ENCODE peak calls at places on chromosomes 16 and 17, in six cellular contexts. U, Z, T, B, E and K are unnamed samples.

GRCh38 chr16:85785927-85786326 is 13.4 kb downstream of the EMC8 start:
- DNase-seq in U (no peak), Z (no peak), T (no peak), B (no peak), E (no peak), K (no peak)

GRCh38 chr17:7719661-7720060 is 2.1 kb downstream of the DNAH2 start:
- DNase-seq in U (no peak), Z (no peak), T (no peak), B (no peak), E (no peak), K (no peak)

GRCh38 chr17:19713901-19714361 is 2.5 kb downstream of the SLC47A2 start:
- DNase-seq in U (no peak), Z (no peak), T (no peak), B (no peak), E (no peak), K (no peak)

GRCh38 chr16:56851671-56852400 is 13.2 kb upstream of the SLC12A3 start:
- DNase-seq in U (no peak), Z (peak; percentile 35), T (peak; percentile 28), B (no peak), E (peak; percentile 22), K (peak; percentile 43)

GRCh38 chr17:2237521-2237921 is 66.1 kb downstream of the SMG6 start:
- DNase-seq in U (no peak), Z (no peak), T (no peak), B (no peak), E (peak; percentile 71), K (no peak)

GRCh38 chr17:47847341-47848197 is 3.4 kb downstream of the SP6 start:
- DNase-seq in U (no peak), Z (no peak), T (no peak), B (no peak), E (no peak), K (no peak)

GRCh38 chr17:42116705-42117396 is 4.3 kb downstream of the KAT2A start:
- DNase-seq in U (peak; percentile 86), Z (peak; percentile 85), T (peak; percentile 63), B (no peak), E (peak; percentile 76), K (peak; percentile 80)

GRCh38 chr16:88951989-88952388 is 25.0 kb downstream of the CBFA2T3 start:
- DNase-seq in U (no peak), Z (no peak), T (no peak), B (no peak), E (no peak), K (no peak)

GRCh38 chr17:39231587-39232551 is 6.1 kb upstream of the STAC2 start:
- DNase-seq in U (peak; percentile 76), Z (no peak), T (peak; percentile 80), B (no peak), E (peak; percentile 26), K (peak; percentile 99)

GRCh38 chr17:19263621-19264010 is 26.4 kb downstream of the EPN2 start:
- DNase-seq in U (no peak), Z (no peak), T (no peak), B (no peak), E (peak; percentile 91), K (no peak)

GRCh38 chr16:1028056-1028455 is 44.5 kb upstream of the SSTR5 start:
- DNase-seq in U (no peak), Z (no peak), T (no peak), B (no peak), E (no peak), K (no peak)

GRCh38 chr17:55117063-55117611 is 147.6 kb upstream of the HLF start:
- DNase-seq in U (no peak), Z (no peak), T (no peak), B (no peak), E (peak; percentile 51), K (no peak)

GRCh38 chr17:36623281-36623680 is 21.9 kb downstream of the MRM1 start:
- DNase-seq in U (no peak), Z (no peak), T (no peak), B (no peak), E (no peak), K (no peak)

GRCh38 chr16:89949756-89950155 is 1.2 kb downstream of the DEF8 start:
- DNase-seq in U (no peak), Z (no peak), T (no peak), B (no peak), E (no peak), K (no peak)

GRCh38 chr17:38357488-38358123 is 6.0 kb downstream of the SOCS7 start:
- DNase-seq in U (no peak), Z (no peak), T (no peak), B (no peak), E (peak; percentile 32), K (no peak)

GRCh38 chr16:70730944-70731343 is 45.1 kb upstream of the MTSS2 start:
- DNase-seq in U (no peak), Z (no peak), T (no peak), B (no peak), E (no peak), K (no peak)

GRCh38 chr17:6325741-6326140 is 109.2 kb downstream of the AIPL1 start:
- DNase-seq in U (no peak), Z (no peak), T (no peak), B (no peak), E (peak; percentile 47), K (no peak)

GRCh38 chr17:10270258-10270657 is 71.9 kb upstream of the GAS7 start:
- DNase-seq in U (no peak), Z (no peak), T (no peak), B (no peak), E (no peak), K (no peak)

GRCh38 chr17:74524751-74525725 is 6.2 kb downstream of the CD300LB start:
- DNase-seq in U (no peak), Z (no peak), T (no peak), B (no peak), E (no peak), K (no peak)

GRCh38 chr17:51189162-51189561 is 23.0 kb downstream of the NME2 start:
- DNase-seq in U (no peak), Z (no peak), T (no peak), B (no peak), E (no peak), K (no peak)

GRCh38 chr16:68902376-68903345 is 59.3 kb downstream of the TANGO6 start:
- DNase-seq in U (peak; percentile 58), Z (peak; percentile 63), T (peak; percentile 51), B (no peak), E (peak; percentile 77), K (peak; percentile 57)

GRCh38 chr17:72806011-72806410 is 286.5 kb downstream of the SLC39A11 start:
- DNase-seq in U (no peak), Z (no peak), T (no peak), B (no peak), E (no peak), K (no peak)

GRCh38 chr17:50259484-50260324 is 14.6 kb upstream of the TMEM92 start:
- DNase-seq in U (no peak), Z (no peak), T (peak; percentile 10), B (no peak), E (no peak), K (no peak)

GRCh38 chr17:82414548-82415281 is 3.4 kb upstream of the HEXD start:
- DNase-seq in U (peak; percentile 94), Z (peak; percentile 40), T (peak; percentile 91), B (no peak), E (peak; percentile 62), K (peak; percentile 78)

GRCh38 chr16:85542548-85542927 is 70.6 kb upstream of the GSE1 start:
- DNase-seq in U (no peak), Z (no peak), T (peak; percentile 78), B (no peak), E (no peak), K (no peak)

GRCh38 chr17:26731005-26731921 is 562.7 kb upstream of the WSB1 start:
- DNase-seq in U (no peak), Z (no peak), T (no peak), B (no peak), E (no peak), K (no peak)

GRCh38 chr16:51648521-51648920 is 497.5 kb upstream of the SALL1 start:
- DNase-seq in U (no peak), Z (no peak), T (no peak), B (no peak), E (no peak), K (no peak)

GRCh38 chr16:9837481-9837880 is 344.7 kb downstream of the GRIN2A start:
- DNase-seq in U (no peak), Z (no peak), T (no peak), B (no peak), E (peak; percentile 44), K (no peak)
- TF ChIP-seq MYC in U (no peak), Z (no peak), T (no peak), B (no peak), E (no peak), K (no peak)

DNA sequence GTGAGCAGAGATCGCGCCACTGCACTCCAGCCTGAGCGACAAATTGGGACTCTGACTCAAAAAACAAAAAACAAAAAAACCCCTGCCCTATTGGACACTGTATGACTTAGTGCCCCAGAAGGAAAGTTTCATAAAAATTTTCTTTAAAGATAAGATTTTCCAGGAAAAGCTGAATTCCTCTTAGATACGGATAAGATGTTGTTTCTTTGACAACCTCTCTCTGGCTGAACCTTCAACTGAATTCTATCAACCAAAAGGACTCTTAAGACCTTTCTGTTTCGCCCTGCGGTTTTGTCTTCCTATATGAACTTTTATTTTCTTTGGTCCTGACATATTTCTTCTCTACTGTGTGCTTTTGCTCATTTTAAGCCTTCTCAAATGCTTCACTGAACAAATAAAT is 35.8 kb downstream of the CPPED1 start:
- DNase-seq in U (no peak), Z (no peak), T (no peak), B (no peak), E (peak; percentile 72), K (no peak)
- TF ChIP-seq MYC in U (no peak), Z (no peak), T (no peak), B (no peak), E (no peak), K (no peak)

DNA sequence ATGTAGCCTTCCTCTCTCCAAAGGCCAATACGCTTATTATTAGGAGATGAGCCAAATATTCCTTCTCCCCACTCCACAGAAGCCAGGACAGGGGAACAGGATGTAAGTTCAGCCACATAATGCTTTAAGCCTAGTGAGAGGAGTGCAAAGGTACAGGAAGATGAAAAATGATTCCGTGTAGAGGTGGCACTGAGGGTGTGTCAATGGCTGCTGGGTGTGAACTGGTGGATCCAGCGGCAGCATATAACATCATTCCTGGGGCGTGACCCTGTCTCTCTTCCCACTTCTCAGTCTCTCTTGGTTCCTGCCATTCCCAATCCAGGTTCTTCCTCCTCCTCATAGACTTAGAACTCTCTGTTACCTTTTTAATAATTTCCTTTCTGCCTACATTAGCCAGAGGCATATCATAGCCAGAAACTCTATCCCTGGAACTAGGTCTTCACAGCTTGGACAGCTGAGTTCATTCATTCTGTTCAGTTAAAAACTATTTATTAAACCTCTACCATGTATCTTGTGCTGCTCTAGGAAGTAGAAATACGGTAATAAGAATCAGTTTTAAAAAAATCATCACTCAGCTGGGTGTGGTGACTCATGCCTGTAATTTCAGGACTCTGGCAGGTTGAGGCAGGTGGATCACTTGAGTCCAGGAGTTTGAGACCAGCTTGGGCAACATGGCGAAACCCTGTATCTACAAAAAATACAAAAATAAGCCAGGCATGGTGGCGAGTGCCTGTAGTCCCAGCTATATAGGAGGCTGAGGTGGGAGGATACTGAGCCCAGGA is 58.0 kb upstream of the FAM20A start:
- DNase-seq in U (no peak), Z (no peak), T (no peak), B (no peak), E (no peak), K (no peak)
- TF ChIP-seq MYC in U (no peak), Z (no peak), T (no peak), B (no peak), E (no peak), K (no peak)

GRCh38 chr16:4982056-4982867 is 24.1 kb downstream of the SEC14L5 start:
- DNase-seq in U (no peak), Z (no peak), T (no peak), B (no peak), E (no peak), K (no peak)
- TF ChIP-seq MYC in U (no peak), Z (no peak), T (no peak), B (no peak), E (no peak), K (no peak)